ENCODE peak calls at places on chromosome 9, in ten cellular contexts. F is M059J; P is kidney tubule cell; Z is HCT116; A is stimulated activated CD8-positive, alpha-beta memory T cell treated with anti-CD3 and anti-CD28 coated beads, Interleukin-4, amount 100 ng/mL, for 24 hours; Q is HFF-Myc; B is foreskin fibroblast; E is HEK293T; X is astrocyte of the spinal cord; J is iris pigment epithelial cell. M is an unnamed sample.

GRCh38 chr9:82540175-82540574 is 522.8 kb downstream of the RASEF start:
- DNase-seq in E (no peak), A (no peak), P (no peak), F (no peak), Q (no peak), J (no peak), B (peak), X (no peak), Z (no peak), M (peak)

GRCh38 chr9:32423371-32423770 is 38.9 kb downstream of the ACO1 start:
- DNase-seq in F (peak), P (peak), B (peak), Q (no peak), J (peak), X (peak), Z (no peak), A (no peak), E (no peak), M (no peak)

GRCh38 chr9:107731115-107731762 is 241.7 kb upstream of the KLF4 start:
- DNase-seq in P (no peak), F (no peak), Z (no peak), Q (no peak), J (no peak), B (no peak), A (no peak), X (no peak), E (no peak), M (no peak)

GRCh38 chr9:98708933-98709911 is at the start of gene GABBR2:
- DNase-seq in Q (no peak), X (no peak), Z (no peak), E (peak), P (peak), F (no peak), J (peak), A (no peak), B (peak), M (no peak)

GRCh38 chr9:89817186-89817960 is 212.6 kb downstream of the GADD45G start:
- DNase-seq in P (no peak), J (no peak), Q (no peak), E (no peak), F (no peak), A (no peak), B (no peak), X (no peak), Z (no peak), M (no peak)

GRCh38 chr9:13190040-13190439 is 89.5 kb downstream of the MPDZ start:
- DNase-seq in Z (no peak), B (no peak), E (no peak), F (no peak), Q (no peak), P (no peak), J (peak), X (no peak), A (no peak), M (no peak)

GRCh38 chr9:86764230-86765039 is 182.9 kb downstream of the GAS1 start:
- DNase-seq in E (no peak), J (no peak), B (peak), X (no peak), Q (no peak), F (no peak), Z (no peak), P (no peak), A (no peak), M (no peak)

GRCh38 chr9:10366171-10366779 is 246.5 kb downstream of the PTPRD start:
- DNase-seq in B (peak), Z (peak), X (peak), Q (no peak), E (peak), A (no peak), P (peak), F (peak), J (peak), M (peak)

GRCh38 chr9:107224252-107224651 is 58.8 kb upstream of the RAD23B start:
- DNase-seq in F (no peak), J (no peak), X (no peak), Q (no peak), A (no peak), Z (no peak), B (no peak), P (no peak), E (no peak), M (no peak)

GRCh38 chr9:72843525-72844439 is 109.1 kb downstream of the ALDH1A1 start:
- DNase-seq in E (peak), J (no peak), F (no peak), A (no peak), X (no peak), Z (no peak), B (no peak), P (no peak), Q (no peak), M (peak)

M was measured in mammary epithelial cell.